ENCODE peak calls at places on chromosomes 2 and 18, in six cellular contexts. One of them, this sample, is unnamed.

GRCh38 chr2:168565112-168565511 is 109.0 kb downstream of the CERS6 start:
- DNase-seq in right lobe of liver: no peak
- DNase-seq in stimulated activated CD4-positive, alpha-beta T cell treated with anti-CD3 and anti-CD28 coated beads, TNF-alpha, amount 100 ng/mL, for 4 hours: no peak
- DNase-seq in A549: no peak
- DNase-seq in pancreas: no peak
- DNase-seq in type B pancreatic cell: no peak
- DNase-seq in this sample: no peak

GRCh38 chr2:8120979-8121825 is 560.7 kb upstream of the ID2 start:
- DNase-seq in pancreas: no peak
- DNase-seq in stimulated activated CD4-positive, alpha-beta T cell treated with anti-CD3 and anti-CD28 coated beads, TNF-alpha, amount 100 ng/mL, for 4 hours: no peak
- DNase-seq in type B pancreatic cell: no peak
- DNase-seq in A549: no peak
- DNase-seq in right lobe of liver: no peak
- DNase-seq in this sample: no peak

GRCh38 chr2:119461811-119462210 is 30.2 kb downstream of the TMEM37 start:
- DNase-seq in type B pancreatic cell: no peak
- DNase-seq in right lobe of liver: no peak
- DNase-seq in A549: no peak
- DNase-seq in stimulated activated CD4-positive, alpha-beta T cell treated with anti-CD3 and anti-CD28 coated beads, TNF-alpha, amount 100 ng/mL, for 4 hours: no peak
- DNase-seq in pancreas: no peak
- DNase-seq in this sample: no peak

GRCh38 chr2:171836151-171836910 is 57.7 kb downstream of the SLC25A12 start:
- DNase-seq in type B pancreatic cell: no peak
- DNase-seq in A549: no peak
- DNase-seq in pancreas: no peak
- DNase-seq in right lobe of liver: no peak
- DNase-seq in stimulated activated CD4-positive, alpha-beta T cell treated with anti-CD3 and anti-CD28 coated beads, TNF-alpha, amount 100 ng/mL, for 4 hours: no peak
- DNase-seq in this sample: no peak

GRCh38 chr2:220373878-220374277 is 746.4 kb downstream of the SLC4A3 start:
- DNase-seq in A549: no peak
- DNase-seq in pancreas: no peak
- DNase-seq in right lobe of liver: no peak
- DNase-seq in type B pancreatic cell: no peak
- DNase-seq in stimulated activated CD4-positive, alpha-beta T cell treated with anti-CD3 and anti-CD28 coated beads, TNF-alpha, amount 100 ng/mL, for 4 hours: no peak
- DNase-seq in this sample: no peak

GRCh38 chr2:74835831-74836674 is 2.1 kb downstream of the HK2 start:
- DNase-seq in pancreas: no peak
- DNase-seq in stimulated activated CD4-positive, alpha-beta T cell treated with anti-CD3 and anti-CD28 coated beads, TNF-alpha, amount 100 ng/mL, for 4 hours: no peak
- DNase-seq in type B pancreatic cell: no peak
- DNase-seq in right lobe of liver: no peak
- DNase-seq in A549: peak; percentile 84
- DNase-seq in this sample: no peak

GRCh38 chr2:119837759-119838158 is 78.0 kb downstream of the PTPN4 start:
- DNase-seq in A549: no peak
- DNase-seq in stimulated activated CD4-positive, alpha-beta T cell treated with anti-CD3 and anti-CD28 coated beads, TNF-alpha, amount 100 ng/mL, for 4 hours: no peak
- DNase-seq in pancreas: no peak
- DNase-seq in type B pancreatic cell: no peak
- DNase-seq in right lobe of liver: no peak
- DNase-seq in this sample: no peak

GRCh38 chr18:34709104-34709503 is 994 bp upstream of the DTNA start:
- DNase-seq in A549: no peak
- DNase-seq in pancreas: no peak
- DNase-seq in type B pancreatic cell: no peak
- DNase-seq in stimulated activated CD4-positive, alpha-beta T cell treated with anti-CD3 and anti-CD28 coated beads, TNF-alpha, amount 100 ng/mL, for 4 hours: no peak
- DNase-seq in right lobe of liver: no peak
- DNase-seq in this sample: no peak

This sample was measured in Calu3.